ENCODE peak calls at places on chromosomes 6 and 20, in seven cellular contexts. T is omental fat pad, D is T-cell, I is coronary artery, Z is fibroblast of pulmonary artery, K is lower leg skin, H is T-helper 17 cell. L is an unnamed sample.

GRCh38 chr20:24698189-24698588 is 228.8 kb downstream of the SYNDIG1 start:
- DNase-seq in I (no peak), T (no peak), Z (no peak), H (no peak), K (peak), D (no peak), L (no peak)

GRCh38 chr6:39451831-39452230 is 129.3 kb upstream of the KCNK16 start:
- DNase-seq in Z (no peak), D (no peak), I (no peak), H (no peak), T (no peak), K (no peak), L (no peak)

GRCh38 chr6:124487778-124488431 is 474.3 kb upstream of the RNF217 start:
- DNase-seq in H (no peak), D (no peak), Z (peak), I (no peak), K (no peak), T (no peak), L (peak)

GRCh38 chr6:14635195-14635594 is 517.6 kb downstream of the CD83 start:
- DNase-seq in Z (no peak), H (no peak), K (no peak), I (no peak), T (no peak), D (no peak), L (no peak)

GRCh38 chr20:64149141-64149540 is 15.1 kb upstream of the MYT1 start:
- DNase-seq in T (no peak), H (no peak), K (peak), Z (no peak), I (no peak), D (no peak), L (no peak)

GRCh38 chr20:36341331-36342020 is 35.3 kb downstream of the DLGAP4 start:
- DNase-seq in D (no peak), H (no peak), K (no peak), Z (no peak), T (no peak), I (no peak), L (no peak)

GRCh38 chr20:16713056-16713455 is 16.8 kb upstream of the SNRPB2 start:
- DNase-seq in T (no peak), D (no peak), Z (no peak), K (no peak), I (no peak), H (no peak), L (no peak)

GRCh38 chr20:4170621-4171537 is 155.5 kb upstream of the RNF24 start:
- DNase-seq in T (no peak), K (no peak), H (no peak), Z (peak), I (no peak), D (no peak), L (no peak)

GRCh38 chr6:100116409-100117194 is 122.6 kb upstream of the MCHR2 start:
- DNase-seq in H (no peak), I (no peak), K (no peak), D (no peak), Z (peak), T (no peak), L (peak)